ENCODE peak calls at places on chromosome 1, in four cellular contexts. L, M, I and O are unnamed samples. For H3K4me1, the result is how much of the 10 kb centered on the place peaks cover.

GRCh38 chr1:209042413-209042812 is 541.1 kb upstream of the CAMK1G start:
- DNase-seq in L (no peak), I (no peak), M (no peak), O (no peak)

GRCh38 chr1:234326493-234327366 is 46.5 kb upstream of the COA6 start:
- DNase-seq in I (no peak), L (peak), M (peak), O (peak)

GRCh38 chr1:246005067-246005466 is 502.0 kb downstream of the SMYD3 start:
- DNase-seq in L (no peak), M (no peak), I (no peak), O (no peak)

GRCh38 chr1:65688848-65689247 is 103.8 kb upstream of the PDE4B start:
- DNase-seq in M (peak), I (no peak), L (no peak), O (no peak)

GRCh38 chr1:196400478-196401453 is 207.5 kb downstream of the KCNT2 start:
- DNase-seq in L (peak), I (peak), M (peak), O (peak)

GRCh38 chr1:31297273-31298247 is 728 bp downstream of the ZCCHC17 start:
- DNase-seq in I (no peak), M (peak), L (no peak), O (no peak)

GRCh38 chr1:18575620-18576019 is 55.0 kb upstream of the PAX7 start:
- DNase-seq in I (peak), M (peak), L (peak), O (peak)

GRCh38 chr1:27416387-27417111 is 24.1 kb downstream of the GPR3 start:
- DNase-seq in L (peak), M (peak), I (no peak), O (no peak)

GRCh38 chr1:18266391-18266790 is 158.8 kb downstream of the IGSF21 start:
- DNase-seq in I (no peak), M (no peak), L (no peak), O (no peak)

GRCh38 chr1:29033829-29034466 is 89.8 kb downstream of the TMEM200B start:
- DNase-seq in I (no peak), L (no peak), M (peak), O (no peak)

GRCh38 chr1:116194592-116194991 is 83.4 kb downstream of the MAB21L3 start:
- DNase-seq in M (no peak), I (no peak), L (no peak), O (no peak)

GRCh38 chr1:212686591-212686990 is 13.0 kb downstream of the BATF3 start:
- DNase-seq in M (no peak), L (no peak), I (no peak), O (no peak)

GRCh38 chr1:199279872-199280649 is 641.2 kb downstream of the PTPRC start:
- DNase-seq in L (no peak), I (no peak), M (no peak), O (no peak)

GRCh38 chr1:65939636-65940035 is 146.9 kb downstream of the PDE4B start:
- DNase-seq in L (no peak), M (no peak), I (no peak), O (no peak)

GRCh38 chr1:151939141-151939540 is 29.8 kb upstream of the THEM4 start:
- DNase-seq in I (no peak), L (no peak), M (no peak), O (no peak)

GRCh38 chr1:54996869-54997710 is 1.6 kb upstream of the BSND start:
- DNase-seq in M (no peak), L (no peak), I (no peak), O (no peak)

GRCh38 chr1:165877940-165878556 is 50.6 kb downstream of the UCK2 start:
- DNase-seq in M (no peak), I (no peak), L (no peak), O (no peak)

GRCh38 chr1:233111731-233112130 is 161.3 kb downstream of the NTPCR start:
- DNase-seq in M (no peak), L (no peak), I (no peak), O (no peak)

GRCh38 chr1:42788021-42788420 is 3.2 kb downstream of the TMEM269 start:
- DNase-seq in M (no peak), I (no peak), L (no peak), O (no peak)

GRCh38 chr1:92708368-92708950 is 76.4 kb downstream of the EVI5 start:
- DNase-seq in M (no peak), I (no peak), L (no peak), O (no peak)

GRCh38 chr1:231508941-231509340 is 19.5 kb upstream of the TSNAX start:
- DNase-seq in L (no peak), I (no peak), M (no peak), O (no peak)

GRCh38 chr1:165174485-165174884 is 182.0 kb downstream of the LMX1A start:
- DNase-seq in M (no peak), L (no peak), I (no peak), O (no peak)

GRCh38 chr1:182713939-182714338 is 29.6 kb upstream of the RGS8 start:
- DNase-seq in I (no peak), L (no peak), M (no peak), O (no peak)

GRCh38 chr1:109620396-109620817 is 770 bp downstream of the AMPD2 start:
- DNase-seq in L (peak), M (no peak), I (peak), O (no peak)

GRCh38 chr1:214957330-214958137 is 125.0 kb upstream of the KCNK2 start:
- DNase-seq in M (no peak), L (no peak), I (no peak), O (no peak)

GRCh38 chr1:226722901-226723639 is 16.0 kb downstream of the ITPKB start:
- DNase-seq in I (no peak), L (no peak), M (no peak), O (no peak)

GRCh38 chr1:195899762-195900352 is 708.4 kb downstream of the KCNT2 start:
- DNase-seq in M (no peak), L (no peak), I (no peak), O (no peak)

GRCh38 chr1:32337855-32338636 is 2.0 kb upstream of the MARCKSL1 start:
- DNase-seq in L (peak), I (no peak), M (peak), O (peak)

GRCh38 chr1:180188679-180189175 is 34.1 kb downstream of the QSOX1 start:
- DNase-seq in L (no peak), I (no peak), M (no peak), O (no peak)

GRCh38 chr1:16719571-16720402 is 20.5 kb upstream of the RNU1-4 start:
- DNase-seq in I (peak), L (peak), M (no peak), O (peak)

GRCh38 chr1:112454316-112454715 is 54.4 kb upstream of the WNT2B start:
- DNase-seq in L (no peak), I (no peak), M (no peak), O (no peak)

GRCh38 chr1:22760453-22760852 is 49.8 kb downstream of the EPHB2 start:
- DNase-seq in I (no peak), M (no peak), L (no peak), O (no peak)

GRCh38 chr1:229249854-229250644 is 20.9 kb upstream of the RAB4A start:
- DNase-seq in I (no peak), L (no peak), M (no peak), O (no peak)

GRCh38 chr1:9717193-9718005 is 65.9 kb downstream of the PIK3CD start:
- DNase-seq in I (peak), M (peak), L (peak), O (no peak)

DNA sequence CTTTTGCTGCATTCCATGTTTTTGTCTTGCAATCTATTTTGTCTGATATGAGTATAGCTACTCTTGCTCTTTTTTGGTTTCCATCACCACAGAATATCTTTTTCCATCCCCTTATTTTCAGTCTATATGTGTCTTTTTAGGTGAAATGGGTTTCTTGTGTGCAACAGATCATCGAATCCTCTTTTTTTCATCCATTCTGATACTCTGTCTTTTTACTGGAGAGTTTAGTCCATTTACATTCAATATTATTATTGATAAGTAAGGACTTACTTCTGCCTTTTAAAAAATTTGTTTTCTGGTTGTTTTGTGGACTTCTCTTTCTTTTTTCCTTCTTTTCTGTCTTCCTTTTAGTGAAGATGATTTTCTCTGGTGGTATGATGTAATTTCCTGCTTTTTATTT is 64.6 kb upstream of the CD55 start:
- DNase-seq in M (no peak), I (no peak), L (no peak), O (no peak)
- TF ChIP-seq POLR2A in M (no peak), I (no peak), L (no peak), O (no peak)

GRCh38 chr1:36885537-36886441 is 148.5 kb downstream of the GRIK3 start:
- DNase-seq in L (no peak), M (no peak), I (no peak), O (no peak)
- TF ChIP-seq CTCF in L (no peak), M (peak), I (no peak), O (no peak)

GRCh38 chr1:3905953-3906671 is 6.0 kb upstream of the C1orf174 start:
- DNase-seq in L (no peak), M (no peak), I (peak), O (no peak)
- H3K4me1 ChIP-seq in L (under half), M (half or more), I (under half), O (under half)

GRCh38 chr1:50978852-50979781 is 9.1 kb downstream of the CDKN2C start:
- DNase-seq in L (peak), I (no peak), M (peak), O (peak)

GRCh38 chr1:50979964-50980363 is 9.9 kb downstream of the CDKN2C start:
- DNase-seq in L (no peak), M (no peak), I (no peak), O (no peak)

GRCh38 chr1:50977575-50978143 is 7.6 kb downstream of the CDKN2C start:
- DNase-seq in I (peak), M (peak), L (peak), O (peak)

GRCh38 chr1:50976890-50977574 is 7.0 kb downstream of the CDKN2C start:
- DNase-seq in M (peak), L (no peak), I (no peak), O (peak)

DNA sequence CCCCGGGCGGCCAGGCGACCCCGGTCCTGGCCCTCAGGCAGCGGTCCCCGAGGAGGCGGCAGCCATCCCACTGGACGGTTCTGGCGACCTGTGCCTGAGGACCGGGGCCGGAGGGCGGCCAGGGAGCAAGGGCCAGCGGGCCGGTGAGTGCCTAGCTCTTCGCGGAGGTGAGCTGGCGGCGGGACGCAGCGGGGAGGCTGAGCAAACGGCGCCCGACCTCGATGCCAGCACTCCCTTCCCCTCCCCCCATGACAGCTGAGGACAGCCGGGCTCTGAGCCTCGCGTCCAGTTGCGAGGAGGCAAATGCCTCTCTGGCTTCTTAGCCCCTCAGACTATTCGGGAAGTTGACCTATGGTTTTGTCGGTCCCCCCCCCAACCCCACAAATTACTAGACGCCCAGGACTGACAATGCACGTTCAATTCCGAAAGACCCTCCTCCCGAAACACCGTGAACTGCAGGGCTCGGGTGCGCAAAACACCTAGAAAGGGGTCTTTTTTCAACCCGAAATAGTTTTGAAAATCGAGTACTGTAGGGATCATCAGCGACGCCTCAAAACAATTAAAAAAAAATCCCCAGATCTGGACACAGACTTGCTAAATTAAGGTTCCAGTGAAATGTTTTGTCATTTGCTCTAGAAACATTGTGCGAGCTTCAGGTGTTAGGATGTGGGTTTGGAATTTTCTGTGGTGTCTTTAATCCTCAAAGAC is 8.3 kb downstream of the CDKN2C start:
- DNase-seq in L (peak), M (peak), I (peak), O (no peak)
- TF ChIP-seq POLR2A in L (peak), M (peak), I (no peak), O (peak)

GRCh38 chr1:41122851-41123518 is 101.5 kb upstream of the SLFNL1 start:
- DNase-seq in M (peak), L (peak), I (no peak), O (peak)
- TF ChIP-seq CTCF in M (peak), L (peak), I (no peak), O (no peak)

DNA sequence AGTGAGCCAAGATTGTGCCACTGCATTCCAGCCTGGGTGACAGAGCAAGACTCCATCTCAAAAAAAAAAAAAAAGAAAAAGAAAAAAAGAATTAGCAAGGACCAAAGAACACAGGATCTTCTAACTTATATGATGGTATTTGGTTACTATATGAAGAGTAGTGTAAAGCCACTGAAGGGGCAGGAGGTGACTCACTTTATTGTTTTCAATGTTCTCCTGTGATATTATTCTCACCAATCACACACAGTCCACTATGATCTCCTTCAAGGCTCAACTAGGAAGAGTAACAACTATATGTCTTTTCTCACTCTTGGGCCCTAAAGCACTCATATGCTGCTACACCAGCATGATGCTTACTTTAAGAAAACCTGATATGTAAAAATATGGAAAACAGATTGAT is 26.7 kb downstream of the RC3H1 start:
- DNase-seq in I (no peak), L (no peak), M (no peak), O (no peak)
- H3K4me1 ChIP-seq in I (under half), L (under half), M (under half), O (under half)

GRCh38 chr1:23885222-23885621 is 17.1 kb upstream of the FUCA1 start:
- DNase-seq in L (no peak), I (no peak), M (no peak), O (no peak)

GRCh38 chr1:23889074-23889473 is 21.0 kb upstream of the FUCA1 start:
- DNase-seq in I (no peak), L (no peak), M (no peak), O (no peak)
- TF ChIP-seq POLR2A in I (no peak), L (no peak), M (no peak), O (no peak)

GRCh38 chr1:158112994-158113758 is 67.5 kb upstream of the CD1D start:
- DNase-seq in M (no peak), I (no peak), L (peak), O (peak)

GRCh38 chr1:158115126-158115525 is 65.6 kb upstream of the CD1D start:
- DNase-seq in M (no peak), L (no peak), I (no peak), O (peak)

GRCh38 chr1:158116768-158117167 is 63.9 kb upstream of the CD1D start:
- DNase-seq in I (no peak), M (no peak), L (no peak), O (no peak)

GRCh38 chr1:158116311-158116710 is 64.4 kb upstream of the CD1D start:
- DNase-seq in I (no peak), M (no peak), L (no peak), O (no peak)

GRCh38 chr1:158113759-158114127 is 67.0 kb upstream of the CD1D start:
- DNase-seq in L (no peak), I (no peak), M (no peak), O (no peak)
- TF ChIP-seq CTCF in L (no peak), I (no peak), M (no peak), O (no peak)

DNA sequence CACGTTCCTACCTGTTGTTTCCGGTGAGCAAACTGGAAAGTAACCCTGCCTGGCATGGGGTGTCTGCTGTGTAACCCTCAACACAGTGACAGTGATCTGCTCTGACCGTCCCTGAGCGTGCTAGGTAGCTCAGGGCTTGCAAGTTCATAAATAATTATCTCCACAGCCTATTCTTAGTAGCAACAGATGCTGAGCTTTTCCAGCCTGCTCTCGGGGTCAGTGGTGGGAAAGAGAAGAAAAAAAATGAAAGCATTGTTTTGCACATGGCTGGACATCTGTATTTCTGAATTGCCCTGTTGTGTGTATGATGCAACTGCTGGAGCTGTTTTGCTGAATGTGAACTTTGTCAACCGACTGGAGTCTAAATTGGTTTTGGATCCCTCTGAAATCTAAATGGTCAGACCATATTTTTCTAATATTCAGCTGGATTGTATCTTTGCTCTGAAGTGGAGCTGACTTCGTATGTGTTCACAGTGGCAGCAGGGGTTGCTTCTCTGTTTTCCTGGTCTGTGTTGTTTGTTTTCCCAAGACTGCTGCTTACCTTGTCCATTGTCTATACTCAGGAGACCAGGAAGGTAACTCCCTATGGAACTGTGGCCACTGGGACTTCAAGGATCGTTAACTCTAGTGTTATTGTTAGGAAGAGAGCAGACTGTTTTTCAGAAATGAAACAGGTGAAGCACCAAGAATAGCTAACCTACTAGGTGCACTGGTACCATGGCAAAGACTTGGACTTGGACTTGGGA is 27.0 kb downstream of the TGFB2 start:
- DNase-seq in M (peak), I (peak), L (no peak), O (no peak)
- H3K4me1 ChIP-seq in M (half or more), I (under half), L (under half), O (under half)